ENCODE peak calls at places on chromosomes 3 and 15, in six cellular contexts. J, U, G, P, D and C are unnamed samples.

GRCh38 chr3:138862531-138862923 is 27.8 kb upstream of the PIK3CB start:
- DNase-seq in U (no peak), J (peak), D (no peak), G (no peak), P (no peak), C (no peak)

GRCh38 chr15:90388462-90389182 is 580 bp downstream of the IQGAP1 start:
- DNase-seq in U (peak), G (peak), D (peak), P (peak), J (peak), C (no peak)

GRCh38 chr15:69719527-69719926 is 266.9 kb downstream of the RPLP1 start:
- DNase-seq in J (no peak), D (no peak), P (peak), U (no peak), G (no peak), C (no peak)

GRCh38 chr3:58924581-58924980 is 125.2 kb downstream of the CFAP20DC start:
- DNase-seq in G (no peak), D (peak), U (no peak), J (no peak), P (no peak), C (no peak)

GRCh38 chr3:2156244-2156847 is 57.7 kb downstream of the CNTN4 start:
- DNase-seq in U (no peak), J (no peak), P (peak), G (no peak), D (no peak), C (no peak)

GRCh38 chr3:161560006-161560637 is 63.5 kb downstream of the OTOL1 start:
- DNase-seq in D (peak), U (no peak), P (peak), J (peak), G (peak), C (peak)

GRCh38 chr3:188673509-188674239 is 498.1 kb upstream of the TPRG1 start:
- DNase-seq in G (no peak), D (peak), P (peak), U (no peak), J (no peak), C (no peak)

GRCh38 chr3:10917176-10917575 is 75.4 kb upstream of the SLC6A1 start:
- DNase-seq in P (no peak), U (peak), G (no peak), J (no peak), D (no peak), C (no peak)

GRCh38 chr15:54566654-54567053 is 588.4 kb downstream of the UNC13C start:
- DNase-seq in U (no peak), J (no peak), P (no peak), G (no peak), D (no peak), C (no peak)

GRCh38 chr3:3353153-3353552 is 173.7 kb upstream of the CRBN start:
- DNase-seq in D (no peak), P (no peak), G (no peak), J (no peak), U (no peak), C (no peak)

GRCh38 chr3:134892317-134892716 is 97.3 kb downstream of the EPHB1 start:
- DNase-seq in U (no peak), P (no peak), J (no peak), D (no peak), G (no peak), C (no peak)

GRCh38 chr15:79769081-79769481 is 127.7 kb downstream of the MTHFS start:
- DNase-seq in U (no peak), J (no peak), P (no peak), G (no peak), D (peak), C (no peak)

GRCh38 chr3:100489118-100489517 is 3.3 kb upstream of the TMEM45A start:
- DNase-seq in U (no peak), J (no peak), G (no peak), P (no peak), D (no peak), C (no peak)

GRCh38 chr15:50183112-50183794 is 1.3 kb downstream of the SLC27A2 start:
- DNase-seq in J (no peak), G (no peak), P (no peak), D (no peak), U (no peak), C (no peak)

GRCh38 chr3:50120364-50121095 is 31.8 kb downstream of the RBM5 start:
- DNase-seq in P (no peak), G (no peak), D (no peak), J (no peak), U (no peak), C (peak)

GRCh38 chr15:33132722-33133345 is 61.7 kb downstream of the FMN1 start:
- DNase-seq in P (peak), U (no peak), G (no peak), D (peak), J (no peak), C (no peak)

GRCh38 chr3:112005091-112005672 is 6.5 kb downstream of the TAGLN3 start:
- DNase-seq in J (no peak), G (no peak), U (no peak), D (peak), P (no peak), C (no peak)

GRCh38 chr3:195762611-195763247 is 42.0 kb downstream of the MUC20 start:
- DNase-seq in G (no peak), P (no peak), D (no peak), U (no peak), J (no peak), C (no peak)

GRCh38 chr3:144114767-144115166 is 143.1 kb downstream of the DIPK2A start:
- DNase-seq in D (peak), U (no peak), J (no peak), G (no peak), P (peak), C (no peak)

GRCh38 chr3:12395349-12396012 is 88.8 kb upstream of the TSEN2 start:
- DNase-seq in P (no peak), U (no peak), D (no peak), J (no peak), G (no peak), C (no peak)

GRCh38 chr3:44020178-44020577 is 221.5 kb upstream of the TOPAZ1 start:
- DNase-seq in D (no peak), J (no peak), G (no peak), U (no peak), P (no peak), C (no peak)

GRCh38 chr3:45985532-45986302 is 9.9 kb downstream of the FYCO1 start:
- DNase-seq in D (peak), G (peak), U (no peak), J (no peak), P (no peak), C (no peak)

GRCh38 chr3:190094201-190094718 is 26.4 kb downstream of the P3H2 start:
- DNase-seq in J (no peak), P (peak), U (no peak), D (peak), G (no peak), C (no peak)

GRCh38 chr3:122646146-122646988 is 34.3 kb upstream of the PARP14 start:
- DNase-seq in J (no peak), U (no peak), G (no peak), P (no peak), D (peak), C (no peak)

GRCh38 chr3:100401674-100402036 is 316 bp downstream of the LNP1 start:
- DNase-seq in J (no peak), P (no peak), D (peak), G (peak), U (peak), C (peak)

GRCh38 chr15:55358471-55358870 is 39.4 kb downstream of the PIGB start:
- DNase-seq in U (no peak), D (no peak), P (no peak), G (no peak), J (no peak), C (no peak)

GRCh38 chr3:44874308-44874707 is at the start of gene TGM4:
- DNase-seq in P (no peak), J (no peak), G (no peak), U (no peak), D (no peak), C (no peak)

GRCh38 chr3:126941721-126942270 is 41.1 kb upstream of the PLXNA1 start:
- DNase-seq in G (peak), D (no peak), U (no peak), P (no peak), J (no peak), C (no peak)

GRCh38 chr3:10558726-10559125 is 53.3 kb upstream of the ATP2B2 start:
- DNase-seq in U (no peak), P (no peak), G (no peak), J (no peak), D (no peak), C (no peak)

GRCh38 chr15:57541805-57542504 is 49.7 kb upstream of the MYZAP start:
- DNase-seq in D (peak), P (peak), J (peak), U (peak), G (peak), C (peak)

GRCh38 chr3:38636464-38636863 is 13.0 kb downstream of the SCN5A start:
- DNase-seq in P (no peak), U (no peak), G (no peak), J (no peak), D (no peak), C (no peak)

GRCh38 chr3:122578110-122578740 is 775 bp downstream of the PARP15 start:
- DNase-seq in J (no peak), P (no peak), G (no peak), U (no peak), D (no peak), C (no peak)

GRCh38 chr3:55615039-55615693 is 128.1 kb upstream of the WNT5A start:
- DNase-seq in D (no peak), U (no peak), G (no peak), P (no peak), J (no peak), C (no peak)

GRCh38 chr15:52257734-52258062 is 37.9 kb downstream of the MYO5C start:
- DNase-seq in G (no peak), U (no peak), P (peak), D (no peak), J (no peak), C (no peak)

GRCh38 chr3:190811775-190812480 is 50.6 kb downstream of the GMNC start:
- DNase-seq in P (peak), J (no peak), G (no peak), D (peak), U (peak), C (no peak)

GRCh38 chr3:171379281-171379680 is 80.9 kb downstream of the TNIK start:
- DNase-seq in G (no peak), P (no peak), U (no peak), J (no peak), D (no peak), C (no peak)

GRCh38 chr3:59809750-59810444 is 760.1 kb upstream of the CFAP20DC start:
- DNase-seq in U (no peak), J (no peak), P (peak), G (no peak), D (peak), C (no peak)

GRCh38 chr3:139301183-139301582 is 42.6 kb upstream of the MRPS22 start:
- DNase-seq in G (no peak), D (no peak), U (peak), P (peak), J (no peak), C (no peak)

GRCh38 chr15:42582569-42583235 is 7.3 kb downstream of the STARD9 start:
- DNase-seq in D (no peak), P (no peak), G (no peak), U (no peak), J (no peak), C (peak)

GRCh38 chr3:132087356-132087755 is 52.5 kb upstream of the CPNE4 start:
- DNase-seq in U (no peak), P (no peak), G (no peak), J (no peak), D (no peak), C (no peak)

GRCh38 chr3:132088291-132088690 is 53.5 kb upstream of the CPNE4 start:
- DNase-seq in U (no peak), G (no peak), D (no peak), J (no peak), P (no peak), C (no peak)

GRCh38 chr3:132084982-132085381 is 50.2 kb upstream of the CPNE4 start:
- DNase-seq in D (no peak), G (no peak), P (no peak), U (no peak), J (no peak), C (no peak)

DNA sequence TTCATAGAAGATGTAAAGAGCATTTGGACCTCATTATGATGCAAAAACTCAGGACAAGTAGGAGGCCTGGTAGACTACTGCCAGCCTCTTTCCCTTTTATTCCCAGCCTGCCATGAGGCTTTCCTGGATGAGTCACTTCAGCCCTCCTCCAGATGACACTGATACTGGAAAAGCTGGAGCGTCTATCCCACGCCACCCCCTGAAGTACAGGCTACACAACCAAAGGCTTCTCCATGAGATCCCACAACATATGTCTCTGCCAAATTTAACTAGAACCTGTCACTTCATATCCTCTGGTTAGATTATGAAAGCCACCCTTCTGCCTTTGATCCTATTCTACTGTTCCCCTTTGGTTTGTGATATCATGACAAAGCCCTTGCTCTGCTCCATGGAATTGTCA is 56.1 kb upstream of the CPNE4 start:
- DNase-seq in J (no peak), P (no peak), G (no peak), D (no peak), U (no peak), C (peak)
- H3K27ac ChIP-seq in J (no peak), P (no peak), G (no peak), D (no peak), U (no peak), C (no peak)

GRCh38 chr3:15859507-15860013 is 61.8 kb upstream of the ANKRD28 start:
- DNase-seq in J (peak), D (peak), U (peak), P (peak), G (peak), C (peak)
- H3K27ac ChIP-seq in J (peak), D (peak), U (peak), P (no peak), G (peak), C (peak)

GRCh38 chr3:47225310-47225906 is 57.2 kb downstream of the KIF9 start:
- DNase-seq in G (no peak), P (peak), D (peak), J (no peak), U (no peak), C (no peak)

GRCh38 chr3:47228088-47228487 is 54.5 kb downstream of the KIF9 start:
- DNase-seq in U (no peak), P (no peak), G (no peak), D (no peak), J (no peak), C (no peak)

GRCh38 chr3:47227678-47228077 is 54.9 kb downstream of the KIF9 start:
- DNase-seq in G (no peak), U (no peak), J (no peak), D (no peak), P (peak), C (no peak)
- H3K27ac ChIP-seq in G (peak), U (no peak), J (peak), D (no peak), P (no peak), C (no peak)

GRCh38 chr3:42478830-42479229 is 23.6 kb upstream of the VIPR1 start:
- DNase-seq in G (no peak), J (no peak), P (no peak), U (no peak), D (no peak), C (no peak)
- H3K27ac ChIP-seq in G (no peak), J (no peak), P (no peak), U (no peak), D (no peak), C (no peak)

GRCh38 chr3:86993704-86994103 is 2.8 kb upstream of the VGLL3 start:
- DNase-seq in U (peak), J (no peak), P (peak), D (peak), G (no peak), C (no peak)
- H3K27ac ChIP-seq in U (peak), J (no peak), P (peak), D (peak), G (no peak), C (no peak)

GRCh38 chr15:99984491-99985243 is 251.4 kb upstream of the LYSMD4 start:
- DNase-seq in D (no peak), P (no peak), U (no peak), G (no peak), J (no peak), C (no peak)
- H3K27ac ChIP-seq in D (no peak), P (no peak), U (no peak), G (no peak), J (no peak), C (no peak)

GRCh38 chr15:31217067-31217466 is 109.6 kb upstream of the KLF13 start:
- DNase-seq in J (no peak), P (no peak), G (no peak), U (no peak), D (no peak), C (no peak)
- H3K27ac ChIP-seq in J (peak), P (no peak), G (peak), U (no peak), D (no peak), C (peak)

DNA sequence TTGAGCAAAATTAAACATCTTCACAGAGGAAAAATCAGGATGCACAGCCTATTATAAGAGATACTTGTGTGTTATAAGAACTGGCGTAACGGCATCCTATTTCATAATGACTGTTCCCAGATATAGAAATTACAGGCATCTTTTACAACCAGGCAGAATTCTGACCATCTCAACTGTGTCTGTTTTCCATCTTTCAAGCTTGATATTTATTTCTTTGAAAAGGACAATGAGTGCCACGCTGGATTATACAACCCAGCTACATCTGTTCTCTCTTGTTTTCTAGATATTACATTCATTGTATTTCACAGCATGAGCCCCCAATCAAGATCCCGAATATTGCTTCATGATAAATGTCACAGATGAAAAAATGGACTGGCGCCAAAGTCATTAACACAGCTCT is 420.7 kb downstream of the TBL1XR1 start:
- DNase-seq in D (no peak), G (no peak), U (no peak), J (no peak), P (no peak), C (no peak)
- H3K27ac ChIP-seq in D (no peak), G (no peak), U (no peak), J (no peak), P (no peak), C (no peak)